ENCODE peak calls at places on chromosomes 13 and 19, in seven cellular contexts. O is Daoy; M is amniotic stem cell; W is naive thymus-derived CD8-positive, alpha-beta T cell; T is effector CD4-positive, alpha-beta T cell; X is mucosa of gallbladder; A is HT-29. V is an unnamed sample.
A peak's percentile ranks its signal among the peaks of the same experiment; 100 is the strongest.

GRCh38 chr19:49056101-49056901 is 1.2 kb downstream of the CGB7 start:
- DNase-seq in O (peak; percentile 84), M (no peak), W (peak; percentile 35), T (peak; percentile 21), X (peak; percentile 29), A (peak; percentile 69), V (no peak)

GRCh38 chr19:52351512-52351911 is 15.5 kb downstream of the ZNF610 start:
- DNase-seq in O (peak; percentile 7), M (no peak), W (no peak), T (no peak), X (no peak), A (peak; percentile 9), V (no peak)

GRCh38 chr13:98216135-98216565 is 39.1 kb upstream of the RNF113B start:
- DNase-seq in O (peak; percentile 64), M (no peak), W (no peak), T (no peak), X (no peak), A (peak; percentile 52), V (no peak)

GRCh38 chr13:48559638-48560320 is 26.9 kb upstream of the RCBTB2 start:
- DNase-seq in O (peak; percentile 19), M (no peak), W (no peak), T (no peak), X (no peak), A (no peak), V (no peak)

GRCh38 chr13:112194167-112194530 is 127.2 kb downstream of the SOX1 start:
- DNase-seq in O (no peak), M (no peak), W (no peak), T (no peak), X (no peak), A (no peak), V (no peak)

GRCh38 chr19:11063434-11063833 is 25.8 kb upstream of the LDLR start:
- DNase-seq in O (no peak), M (no peak), W (no peak), T (no peak), X (no peak), A (no peak), V (no peak)

GRCh38 chr13:84962141-84962750 is 837.0 kb downstream of the SLITRK6 start:
- DNase-seq in O (no peak), M (no peak), W (no peak), T (no peak), X (no peak), A (no peak), V (no peak)

GRCh38 chr19:6556480-6556879 is 25.7 kb downstream of the TNFSF9 start:
- DNase-seq in O (peak; percentile 76), M (no peak), W (no peak), T (no peak), X (no peak), A (no peak), V (no peak)

V was measured in T follicular helper cell.